ENCODE peak calls at places on chromosomes 4 and X, in six cellular contexts. X is GM13976, A is RPMI8226, P is T-cell, Q is right lobe of liver, W is neuronal stem cell. M is an unnamed sample.

GRCh38 chr4:108700358-108700757 is 50.0 kb downstream of the OSTC start:
- DNase-seq in Q (no peak), A (no peak), W (no peak), X (no peak), P (no peak), M (no peak)

GRCh38 chrX:30302957-30303356 is 6.2 kb downstream of the NR0B1 start:
- DNase-seq in W (no peak), Q (peak), X (no peak), P (no peak), A (no peak), M (no peak)

GRCh38 chrX:16469870-16470269 is 180.1 kb upstream of the S100G start:
- DNase-seq in Q (no peak), W (no peak), P (no peak), A (no peak), X (no peak), M (no peak)

GRCh38 chr4:89537281-89537680 is 229.7 kb upstream of the GPRIN3 start:
- DNase-seq in A (no peak), P (no peak), X (no peak), Q (no peak), W (no peak), M (no peak)

GRCh38 chr4:32645653-32646052 is 1925.5 kb downstream of the PCDH7 start:
- DNase-seq in X (no peak), Q (no peak), W (no peak), P (no peak), A (no peak), M (no peak)

GRCh38 chrX:14062524-14062923 is 32.8 kb upstream of the GEMIN8 start:
- DNase-seq in A (no peak), W (no peak), X (no peak), P (no peak), Q (no peak), M (no peak)

GRCh38 chr4:54015421-54016065 is 48.9 kb downstream of the CHIC2 start:
- DNase-seq in P (no peak), A (no peak), W (peak), Q (no peak), X (no peak), M (peak)

GRCh38 chr4:118968006-118968405 is 79.4 kb downstream of the SYNPO2 start:
- DNase-seq in A (peak), W (no peak), P (no peak), Q (no peak), X (peak), M (no peak)

GRCh38 chrX:40012039-40012799 is 85.5 kb downstream of the BCOR start:
- DNase-seq in W (no peak), Q (peak), X (peak), A (no peak), P (no peak), M (peak)

GRCh38 chr4:177308842-177309524 is 691 bp upstream of the NEIL3 start:
- DNase-seq in A (no peak), Q (no peak), P (no peak), W (no peak), X (no peak), M (no peak)

GRCh38 chrX:44344687-44345086 is 1.2 kb upstream of the EFHC2 start:
- DNase-seq in Q (no peak), X (no peak), W (no peak), P (peak), A (peak), M (no peak)

GRCh38 chr4:109908741-109909140 is 3.9 kb upstream of the EGF start:
- DNase-seq in Q (no peak), X (no peak), W (no peak), P (no peak), A (no peak), M (no peak)

GRCh38 chr4:183589710-183590109 is 69.3 kb downstream of the RWDD4 start:
- DNase-seq in A (no peak), P (no peak), W (no peak), Q (no peak), X (no peak), M (no peak)

GRCh38 chr4:15455290-15455689 is 14.4 kb upstream of the CC2D2A start:
- DNase-seq in W (no peak), X (no peak), P (no peak), Q (peak), A (no peak), M (no peak)

GRCh38 chr4:28250646-28251045 is 1390.0 kb downstream of the STIM2 start:
- DNase-seq in P (no peak), X (no peak), Q (no peak), W (no peak), A (no peak), M (no peak)

GRCh38 chr4:41692717-41693345 is 55.7 kb downstream of the PHOX2B start:
- DNase-seq in W (peak), X (peak), Q (peak), A (peak), P (no peak), M (peak)

GRCh38 chr4:38902695-38903094 is 35.1 kb downstream of the FAM114A1 start:
- DNase-seq in P (no peak), A (peak), X (peak), Q (no peak), W (peak), M (no peak)

GRCh38 chrX:431032-431431 is 44.3 kb upstream of the PPP2R3B start:
- DNase-seq in Q (no peak), W (no peak), X (no peak), P (no peak), A (no peak), M (no peak)

GRCh38 chr4:153611679-153612078 is 72.4 kb upstream of the TLR2 start:
- DNase-seq in X (no peak), P (no peak), A (no peak), Q (no peak), W (no peak), M (no peak)

M was measured in ecto neural progenitor cell.